ENCODE peak calls at places on chromosome 14, in five cellular contexts. I is K562, R is HCT116, U is neural progenitor cell, A is HepG2. N is an unnamed sample.

GRCh38 chr14:87306770-87307169 is 686.2 kb downstream of the GALC start:
- DNase-seq in A (no peak), I (no peak), R (no peak), U (no peak), N (no peak)

GRCh38 chr14:104803916-104804371 is 3.0 kb downstream of the ZBTB42 start:
- DNase-seq in A (no peak), U (no peak), I (no peak), R (no peak), N (no peak)

GRCh38 chr14:93036652-93037341 is 78.9 kb downstream of the ITPK1 start:
- DNase-seq in I (no peak), A (peak; percentile 69), R (no peak), U (peak; percentile 80), N (no peak)

GRCh38 chr14:92040431-92041040 is 677 bp upstream of the TRIP11 start:
- DNase-seq in R (peak; percentile 12), U (no peak), A (peak; percentile 18), I (peak; percentile 11), N (peak; percentile 3)

GRCh38 chr14:30002859-30003258 is 75.2 kb upstream of the PRKD1 start:
- DNase-seq in U (no peak), R (no peak), I (no peak), A (peak; percentile 23), N (no peak)

GRCh38 chr14:75711134-75711795 is 50.2 kb downstream of the TTLL5 start:
- DNase-seq in U (peak; percentile 59), I (peak; percentile 21), R (peak; percentile 43), A (peak; percentile 47), N (no peak)

GRCh38 chr14:68979722-68980552 is 835 bp upstream of the ACTN1 start:
- DNase-seq in A (no peak), I (peak; percentile 54), U (peak; percentile 86), R (no peak), N (peak; percentile 57)

GRCh38 chr14:39372656-39373055 is 59.6 kb downstream of the FBXO33 start:
- DNase-seq in U (no peak), R (no peak), A (no peak), I (no peak), N (no peak)

GRCh38 chr14:64706552-64707193 is 2.4 kb downstream of the PLEKHG3 start:
- DNase-seq in U (peak; percentile 86), R (no peak), I (no peak), A (peak; percentile 87), N (no peak)

GRCh38 chr14:101717663-101718490 is 43.6 kb upstream of the PPP2R5C start:
- DNase-seq in R (no peak), A (no peak), I (peak; percentile 3), U (no peak), N (no peak)

GRCh38 chr14:71931492-71932228 is 569 bp upstream of the RGS6 start:
- DNase-seq in A (no peak), R (no peak), U (peak; percentile 68), I (no peak), N (no peak)

GRCh38 chr14:91138511-91139359 is 24.9 kb downstream of the DGLUCY start:
- DNase-seq in I (peak; percentile 34), U (peak; percentile 31), R (no peak), A (peak; percentile 40), N (peak; percentile 72)

GRCh38 chr14:93648440-93649168 is 139.7 kb downstream of the PRIMA1 start:
- DNase-seq in A (peak; percentile 28), R (peak; percentile 34), U (peak; percentile 61), I (no peak), N (peak; percentile 14)

GRCh38 chr14:36553650-36554260 is 28.7 kb downstream of the NKX2-8 start:
- DNase-seq in A (peak; percentile 65), I (peak; percentile 32), U (peak; percentile 66), R (peak; percentile 41), N (no peak)

GRCh38 chr14:28744126-28744525 is 22.5 kb upstream of the FOXG1 start:
- DNase-seq in I (no peak), A (no peak), R (no peak), U (no peak), N (no peak)

GRCh38 chr14:104688505-104688754 is 988 bp upstream of the INF2 start:
- DNase-seq in R (no peak), A (no peak), I (no peak), U (no peak), N (no peak)

GRCh38 chr14:87013583-87013982 is 979.4 kb downstream of the GALC start:
- DNase-seq in A (no peak), R (no peak), U (no peak), I (no peak), N (no peak)

GRCh38 chr14:103442288-103442687 is 57.1 kb downstream of the MARK3 start:
- DNase-seq in U (no peak), A (no peak), I (no peak), R (no peak), N (peak; percentile 56)

GRCh38 chr14:84036863-84037262 is 1493.1 kb upstream of the FLRT2 start:
- DNase-seq in A (no peak), U (no peak), R (no peak), I (no peak), N (no peak)

GRCh38 chr14:24535737-24536136 is 27.7 kb upstream of the CMA1 start:
- DNase-seq in U (no peak), R (no peak), A (no peak), I (no peak), N (no peak)

GRCh38 chr14:101601603-101602465 is 40.5 kb downstream of the DIO3 start:
- DNase-seq in A (no peak), R (no peak), I (no peak), U (no peak), N (no peak)

GRCh38 chr14:67943947-67944346 is 124.4 kb downstream of the RAD51B start:
- DNase-seq in U (peak; percentile 92), A (peak; percentile 73), I (peak; percentile 18), R (peak; percentile 71), N (peak; percentile 61)

GRCh38 chr14:42563313-42563712 is 956.6 kb downstream of the LRFN5 start:
- DNase-seq in I (no peak), A (no peak), U (no peak), R (no peak), N (no peak)
- H3K4me3 ChIP-seq in I (no peak overlapping the region), A (no peak overlapping the region), U (no peak overlapping the region), R (no peak overlapping the region), N (no peak overlapping the region)

DNA sequence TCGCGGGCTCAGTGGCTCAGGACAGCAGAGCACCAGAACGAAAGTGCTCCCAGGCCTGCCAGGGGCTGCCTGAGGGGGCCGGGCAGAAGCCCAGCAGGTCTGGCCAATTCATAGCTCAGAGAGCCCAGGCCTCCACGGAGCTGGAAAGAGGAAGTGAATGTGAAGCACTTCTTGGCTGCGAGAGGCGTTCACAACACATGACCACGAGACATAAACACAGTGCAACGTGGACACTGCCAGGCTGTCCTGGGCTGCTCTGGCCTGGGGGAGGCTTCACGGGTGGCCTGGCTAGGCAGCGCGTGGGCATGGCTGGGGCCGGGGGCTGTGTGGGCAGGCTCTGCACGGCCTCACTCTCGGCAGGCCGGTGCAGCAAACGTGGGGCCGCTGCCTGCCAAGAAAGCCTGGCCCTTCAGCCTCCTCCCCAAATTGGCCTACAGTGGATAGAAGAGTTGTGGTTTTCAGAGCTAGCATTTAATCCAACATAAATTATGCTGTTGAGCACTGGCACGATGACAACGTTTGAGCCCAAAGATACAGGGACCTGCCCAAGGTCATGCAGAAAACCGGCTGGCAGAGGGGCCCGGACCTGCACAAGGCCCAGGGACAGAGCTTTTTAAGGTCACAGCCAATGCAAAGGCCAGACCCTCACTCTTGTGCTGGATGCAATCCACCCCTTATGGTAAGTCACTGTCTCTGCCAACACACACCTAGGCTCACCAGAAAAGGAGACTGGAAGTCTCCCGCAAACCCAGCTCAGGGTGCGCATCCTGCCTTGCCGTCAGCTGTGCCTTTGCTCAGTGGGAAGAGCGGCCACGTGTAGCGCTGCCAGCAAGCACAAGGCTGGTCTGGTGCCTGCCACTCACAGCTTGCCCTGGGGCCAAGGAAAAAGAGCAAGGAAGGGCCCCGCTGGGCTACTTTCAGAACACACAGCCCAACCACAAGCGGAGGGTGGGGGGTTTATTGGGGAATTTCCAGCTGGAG is 8.6 kb downstream of the SLC25A29 start:
- DNase-seq in A (no peak), U (no peak), I (no peak), R (no peak), N (peak; percentile 35)
- H2AFZ ChIP-seq in A (no peak overlapping the region), U (no peak overlapping the region), I (no peak overlapping the region), R (no peak overlapping the region), N (no peak overlapping the region)

GRCh38 chr14:34682787-34683321 is 31.5 kb downstream of the CFL2 start:
- DNase-seq in R (no peak), U (no peak), I (no peak), A (no peak), N (no peak)

GRCh38 chr14:34688470-34689206 is 25.8 kb downstream of the CFL2 start:
- DNase-seq in R (no peak), U (no peak), I (no peak), A (no peak), N (no peak)

GRCh38 chr14:34680806-34681479 is 33.5 kb downstream of the CFL2 start:
- DNase-seq in I (no peak), U (no peak), R (no peak), A (no peak), N (no peak)

GRCh38 chr14:34684578-34684977 is 29.8 kb downstream of the CFL2 start:
- DNase-seq in U (no peak), I (no peak), A (no peak), R (no peak), N (no peak)

DNA sequence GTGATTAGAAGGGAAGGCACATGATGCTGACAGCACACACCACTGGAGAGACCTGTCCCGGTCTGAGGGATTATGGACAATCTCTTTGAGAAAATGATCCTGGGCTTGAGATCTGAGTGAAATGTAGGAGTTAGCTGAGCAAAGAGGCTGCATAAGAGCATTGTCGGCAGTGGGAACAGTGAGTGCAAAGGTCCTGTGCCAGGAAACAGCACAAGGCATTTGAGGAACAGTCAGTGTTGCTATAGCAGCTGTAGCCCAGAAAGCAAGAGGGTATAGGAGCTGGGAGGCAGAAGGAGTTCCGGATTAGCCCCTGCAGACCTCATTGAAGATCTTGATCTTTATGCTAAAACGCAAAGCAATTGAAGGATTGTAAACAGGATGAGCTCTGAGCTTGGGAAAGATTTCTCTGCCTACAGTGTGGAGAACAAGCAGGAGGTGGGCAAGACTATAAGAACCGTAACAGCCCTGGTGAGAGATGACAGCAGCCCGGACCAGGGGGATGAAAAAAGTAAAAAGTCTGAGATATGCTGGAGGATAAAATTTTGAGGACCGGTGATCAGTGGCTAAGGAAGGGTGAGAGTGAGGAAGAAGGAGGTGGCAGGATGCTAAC is 28.5 kb downstream of the CFL2 start:
- DNase-seq in A (no peak), R (no peak), U (no peak), I (no peak), N (no peak)
- H3K4me3 ChIP-seq in A (no peak overlapping the region), R (no peak overlapping the region), U (no peak overlapping the region), I (no peak overlapping the region), N (no peak overlapping the region)

GRCh38 chr14:52607061-52607460 is 54.4 kb downstream of the GPR137C start:
- DNase-seq in A (no peak), R (no peak), I (no peak), U (no peak), N (no peak)
- H2AFZ ChIP-seq in A (no peak overlapping the region), R (no peak overlapping the region), I (no peak overlapping the region), U (no peak overlapping the region), N (no peak overlapping the region)

DNA sequence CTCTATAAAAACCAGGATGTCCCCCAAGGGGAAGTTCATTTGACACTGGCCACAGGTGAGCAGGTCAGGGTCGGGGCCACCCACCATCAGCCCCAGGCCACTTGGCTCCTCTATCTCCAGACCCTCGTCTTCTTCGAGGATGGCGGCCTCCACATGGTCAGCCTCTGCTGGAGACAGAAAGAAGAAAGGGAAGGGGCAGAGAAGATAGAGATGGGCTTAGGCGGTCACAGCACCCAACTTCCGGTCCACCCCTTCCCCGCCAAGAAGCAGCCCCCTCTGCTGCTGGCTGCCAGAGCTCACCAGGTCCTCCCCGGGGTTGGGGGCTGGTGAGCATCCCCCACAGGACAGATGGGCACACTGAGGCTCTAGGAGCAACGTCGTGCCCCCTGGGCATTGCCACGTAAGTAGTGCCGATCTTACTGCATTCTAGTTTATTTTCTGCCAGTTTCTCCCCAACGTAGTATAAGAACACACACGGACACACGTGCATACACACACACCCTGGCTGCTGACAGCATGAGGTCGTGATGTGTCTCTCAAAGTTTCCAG is 14.2 kb downstream of the BCL11B start:
- DNase-seq in I (no peak), A (no peak), U (no peak), R (no peak), N (no peak)
- H3K4me3 ChIP-seq in I (no peak overlapping the region), A (no peak overlapping the region), U (no peak overlapping the region), R (no peak overlapping the region), N (no peak overlapping the region)

N was measured in trophoblast cell.